ENCODE peak calls at places on chromosome 4, in six cellular contexts. One of them, this sample, is unnamed.

GRCh38 chr4:163663454-163664225 is 169.2 kb downstream of the TMA16 start:
- DNase-seq in GM12865: peak
- DNase-seq in GM13977: no peak
- DNase-seq in activated T-cell treated with anti-CD3 and anti-CD28 coated beads for 48 hours: no peak
- DNase-seq in EL: no peak
- DNase-seq in suprapubic skin: no peak
- DNase-seq in this sample: no peak

GRCh38 chr4:139014391-139015268 is 951 bp upstream of the NOCT start:
- DNase-seq in GM12865: peak
- DNase-seq in suprapubic skin: no peak
- DNase-seq in activated T-cell treated with anti-CD3 and anti-CD28 coated beads for 48 hours: no peak
- DNase-seq in EL: peak
- DNase-seq in GM13977: peak
- DNase-seq in this sample: peak

GRCh38 chr4:174256277-174256713 is 27.2 kb downstream of the FBXO8 start:
- DNase-seq in suprapubic skin: no peak
- DNase-seq in GM13977: no peak
- DNase-seq in GM12865: no peak
- DNase-seq in EL: peak
- DNase-seq in activated T-cell treated with anti-CD3 and anti-CD28 coated beads for 48 hours: no peak
- DNase-seq in this sample: no peak

GRCh38 chr4:157096439-157096838 is 20.5 kb downstream of the GLRB start:
- DNase-seq in GM13977: no peak
- DNase-seq in GM12865: no peak
- DNase-seq in EL: peak
- DNase-seq in activated T-cell treated with anti-CD3 and anti-CD28 coated beads for 48 hours: no peak
- DNase-seq in suprapubic skin: no peak
- DNase-seq in this sample: no peak

GRCh38 chr4:147362868-147363440 is 117.9 kb upstream of the EDNRA start:
- DNase-seq in GM13977: no peak
- DNase-seq in EL: peak
- DNase-seq in activated T-cell treated with anti-CD3 and anti-CD28 coated beads for 48 hours: no peak
- DNase-seq in suprapubic skin: no peak
- DNase-seq in GM12865: no peak
- DNase-seq in this sample: no peak

GRCh38 chr4:85477538-85477937 is 2.6 kb downstream of the ARHGAP24 start:
- DNase-seq in activated T-cell treated with anti-CD3 and anti-CD28 coated beads for 48 hours: no peak
- DNase-seq in GM13977: no peak
- DNase-seq in EL: peak
- DNase-seq in suprapubic skin: no peak
- DNase-seq in GM12865: peak
- DNase-seq in this sample: no peak

GRCh38 chr4:158015241-158015640 is 157.6 kb downstream of the GASK1B start:
- DNase-seq in activated T-cell treated with anti-CD3 and anti-CD28 coated beads for 48 hours: no peak
- DNase-seq in EL: peak
- DNase-seq in GM12865: no peak
- DNase-seq in GM13977: no peak
- DNase-seq in suprapubic skin: no peak
- DNase-seq in this sample: no peak

GRCh38 chr4:94469221-94469784 is 17.6 kb downstream of the PDLIM5 start:
- DNase-seq in EL: no peak
- DNase-seq in suprapubic skin: no peak
- DNase-seq in activated T-cell treated with anti-CD3 and anti-CD28 coated beads for 48 hours: no peak
- DNase-seq in GM13977: no peak
- DNase-seq in GM12865: no peak
- DNase-seq in this sample: no peak

GRCh38 chr4:139815646-139816601 is 150.3 kb downstream of the MGST2 start:
- DNase-seq in GM13977: no peak
- DNase-seq in suprapubic skin: no peak
- DNase-seq in activated T-cell treated with anti-CD3 and anti-CD28 coated beads for 48 hours: no peak
- DNase-seq in EL: peak
- DNase-seq in GM12865: no peak
- DNase-seq in this sample: peak

GRCh38 chr4:24646777-24647460 is 62.6 kb upstream of the DHX15 start:
- DNase-seq in GM12865: no peak
- DNase-seq in suprapubic skin: no peak
- DNase-seq in GM13977: no peak
- DNase-seq in EL: no peak
- DNase-seq in activated T-cell treated with anti-CD3 and anti-CD28 coated beads for 48 hours: no peak
- DNase-seq in this sample: no peak

GRCh38 chr4:7963691-7964090 is 24.0 kb upstream of the AFAP1 start:
- DNase-seq in GM13977: no peak
- DNase-seq in suprapubic skin: no peak
- DNase-seq in activated T-cell treated with anti-CD3 and anti-CD28 coated beads for 48 hours: no peak
- DNase-seq in EL: no peak
- DNase-seq in GM12865: no peak
- DNase-seq in this sample: no peak

GRCh38 chr4:7364979-7365378 is 69.8 kb downstream of the PSAPL1 start:
- DNase-seq in GM13977: no peak
- DNase-seq in suprapubic skin: no peak
- DNase-seq in EL: no peak
- DNase-seq in GM12865: no peak
- DNase-seq in activated T-cell treated with anti-CD3 and anti-CD28 coated beads for 48 hours: no peak
- DNase-seq in this sample: no peak

GRCh38 chr4:125306533-125306932 is 8.2 kb upstream of the FAT4 start:
- DNase-seq in activated T-cell treated with anti-CD3 and anti-CD28 coated beads for 48 hours: no peak
- DNase-seq in GM13977: no peak
- DNase-seq in EL: no peak
- DNase-seq in suprapubic skin: no peak
- DNase-seq in GM12865: no peak
- DNase-seq in this sample: no peak

GRCh38 chr4:26568446-26568994 is 15.4 kb upstream of the TBC1D19 start:
- DNase-seq in suprapubic skin: no peak
- DNase-seq in EL: peak
- DNase-seq in GM13977: no peak
- DNase-seq in GM12865: no peak
- DNase-seq in activated T-cell treated with anti-CD3 and anti-CD28 coated beads for 48 hours: no peak
- DNase-seq in this sample: no peak

GRCh38 chr4:1768367-1769034 is 24.6 kb upstream of the FGFR3 start:
- DNase-seq in GM13977: no peak
- DNase-seq in suprapubic skin: no peak
- DNase-seq in GM12865: no peak
- DNase-seq in activated T-cell treated with anti-CD3 and anti-CD28 coated beads for 48 hours: no peak
- DNase-seq in EL: no peak
- DNase-seq in this sample: no peak

GRCh38 chr4:159487284-159487747 is 384.4 kb downstream of the RAPGEF2 start:
- DNase-seq in suprapubic skin: no peak
- DNase-seq in EL: peak
- DNase-seq in GM12865: peak
- DNase-seq in activated T-cell treated with anti-CD3 and anti-CD28 coated beads for 48 hours: peak
- DNase-seq in GM13977: peak
- DNase-seq in this sample: peak

GRCh38 chr4:173218411-173219125 is 50.0 kb downstream of the GALNT7 start:
- DNase-seq in GM13977: no peak
- DNase-seq in suprapubic skin: no peak
- DNase-seq in EL: peak
- DNase-seq in GM12865: no peak
- DNase-seq in activated T-cell treated with anti-CD3 and anti-CD28 coated beads for 48 hours: no peak
- DNase-seq in this sample: no peak

GRCh38 chr4:4424499-4425115 is 37.7 kb downstream of the NSG1 start:
- DNase-seq in EL: no peak
- DNase-seq in activated T-cell treated with anti-CD3 and anti-CD28 coated beads for 48 hours: no peak
- DNase-seq in GM12865: no peak
- DNase-seq in GM13977: no peak
- DNase-seq in suprapubic skin: no peak
- DNase-seq in this sample: no peak

GRCh38 chr4:89300060-89300459 is 7.5 kb downstream of the GPRIN3 start:
- DNase-seq in GM13977: no peak
- DNase-seq in EL: no peak
- DNase-seq in GM12865: no peak
- DNase-seq in activated T-cell treated with anti-CD3 and anti-CD28 coated beads for 48 hours: no peak
- DNase-seq in suprapubic skin: no peak
- DNase-seq in this sample: no peak

GRCh38 chr4:52904421-52904820 is 42.3 kb downstream of the RASL11B start:
- DNase-seq in GM12865: no peak
- DNase-seq in suprapubic skin: no peak
- DNase-seq in EL: no peak
- DNase-seq in activated T-cell treated with anti-CD3 and anti-CD28 coated beads for 48 hours: no peak
- DNase-seq in GM13977: no peak
- DNase-seq in this sample: no peak

GRCh38 chr4:2135083-2135482 is 76.0 kb downstream of the NAT8L start:
- DNase-seq in GM13977: peak
- DNase-seq in GM12865: peak
- DNase-seq in suprapubic skin: no peak
- DNase-seq in activated T-cell treated with anti-CD3 and anti-CD28 coated beads for 48 hours: no peak
- DNase-seq in EL: peak
- DNase-seq in this sample: no peak

GRCh38 chr4:184814686-184815045 is 11.1 kb downstream of the ACSL1 start:
- DNase-seq in activated T-cell treated with anti-CD3 and anti-CD28 coated beads for 48 hours: no peak
- DNase-seq in GM12865: peak
- DNase-seq in suprapubic skin: peak
- DNase-seq in GM13977: no peak
- DNase-seq in EL: peak
- DNase-seq in this sample: no peak

GRCh38 chr4:118898684-118899138 is 10.1 kb downstream of the SYNPO2 start:
- DNase-seq in activated T-cell treated with anti-CD3 and anti-CD28 coated beads for 48 hours: no peak
- DNase-seq in GM13977: no peak
- DNase-seq in GM12865: no peak
- DNase-seq in suprapubic skin: no peak
- DNase-seq in EL: no peak
- DNase-seq in this sample: no peak

GRCh38 chr4:102620697-102621497 is 119.7 kb downstream of the NFKB1 start:
- DNase-seq in activated T-cell treated with anti-CD3 and anti-CD28 coated beads for 48 hours: no peak
- DNase-seq in GM13977: peak
- DNase-seq in EL: peak
- DNase-seq in suprapubic skin: no peak
- DNase-seq in GM12865: peak
- DNase-seq in this sample: peak